ENCODE peak calls at places on chromosomes 3 and 15, in eight cellular contexts. D is HepG2, X is OCI-LY7, S is fibroblast of pulmonary artery, W is GM06990, Y is breast epithelium, N is choroid plexus epithelial cell, O is AG09309. J is an unnamed sample.

GRCh38 chr3:177553586-177553985 is 356.3 kb upstream of the TBL1XR1 start:
- DNase-seq in D (no peak), X (no peak), S (no peak), W (no peak), Y (no peak), N (no peak), O (no peak), J (no peak)

GRCh38 chr3:129820587-129820986 is 72.9 kb downstream of the TMCC1 start:
- DNase-seq in D (no peak), X (no peak), S (no peak), W (no peak), Y (no peak), N (no peak), O (no peak), J (no peak)

GRCh38 chr15:79028411-79028964 is 62.1 kb downstream of the RASGRF1 start:
- DNase-seq in D (peak; percentile 63), X (peak; percentile 68), S (peak; percentile 49), W (no peak), Y (no peak), N (peak; percentile 56), O (no peak), J (peak; percentile 33)

GRCh38 chr15:90535254-90535653 is 5.5 kb downstream of the CRTC3 start:
- DNase-seq in D (no peak), X (no peak), S (no peak), W (no peak), Y (no peak), N (no peak), O (no peak), J (no peak)

GRCh38 chr3:128294999-128295468 is 141.8 kb downstream of the EEFSEC start:
- DNase-seq in D (no peak), X (peak; percentile 30), S (no peak), W (no peak), Y (no peak), N (no peak), O (no peak), J (no peak)

GRCh38 chr15:76184640-76185020 is 124.8 kb downstream of the TMEM266 start:
- DNase-seq in D (no peak), X (no peak), S (no peak), W (no peak), Y (no peak), N (no peak), O (no peak), J (no peak)

GRCh38 chr3:29239377-29239776 is 41.5 kb upstream of the RBMS3 start:
- DNase-seq in D (no peak), X (no peak), S (peak; percentile 53), W (no peak), Y (no peak), N (peak; percentile 41), O (no peak), J (no peak)

GRCh38 chr3:159724627-159725026 is 264.0 kb upstream of the IL12A start:
- DNase-seq in D (no peak), X (no peak), S (peak; percentile 25), W (no peak), Y (no peak), N (peak; percentile 36), O (peak; percentile 21), J (no peak)

GRCh38 chr15:87777054-87777498 is 479.5 kb downstream of the NTRK3 start:
- DNase-seq in D (no peak), X (no peak), S (peak; percentile 62), W (no peak), Y (no peak), N (peak; percentile 84), O (peak; percentile 85), J (peak; percentile 19)

GRCh38 chr3:106261396-106261795 is 392.6 kb upstream of the CBLB start:
- DNase-seq in D (no peak), X (no peak), S (peak; percentile 3), W (no peak), Y (no peak), N (peak; percentile 34), O (no peak), J (peak; percentile 59)

GRCh38 chr3:106261915-106262683 is 393.3 kb upstream of the CBLB start:
- DNase-seq in D (no peak), X (no peak), S (peak; percentile 29), W (no peak), Y (no peak), N (peak; percentile 84), O (peak; percentile 57), J (peak; percentile 96)

GRCh38 chr3:106255870-106256248 is 387.0 kb upstream of the CBLB start:
- DNase-seq in D (no peak), X (peak; percentile 97), S (no peak), W (peak; percentile 85), Y (no peak), N (no peak), O (no peak), J (no peak)

GRCh38 chr3:106256249-106256957 is 387.6 kb upstream of the CBLB start:
- DNase-seq in D (no peak), X (peak; percentile 68), S (no peak), W (peak; percentile 77), Y (no peak), N (no peak), O (no peak), J (no peak)

DNA sequence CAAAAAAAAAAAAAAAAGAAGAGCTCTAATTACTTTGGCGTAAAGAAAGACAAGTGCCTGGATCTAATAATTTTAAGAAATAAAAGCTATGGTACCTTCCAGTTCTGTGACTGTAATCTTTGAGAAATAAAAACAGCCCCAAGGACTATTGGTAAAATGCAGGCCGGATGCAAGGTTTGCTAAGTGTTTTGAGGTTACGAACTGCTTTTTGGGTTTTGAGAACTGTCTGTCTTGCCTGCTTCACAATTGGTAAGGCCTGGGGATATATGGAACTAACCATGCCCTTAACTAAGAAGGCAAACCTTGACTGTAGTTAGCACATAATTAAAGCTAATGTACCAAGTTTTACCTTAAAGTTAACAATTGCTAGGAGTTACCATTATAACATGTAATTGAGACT is 388.4 kb upstream of the CBLB start:
- DNase-seq in D (no peak), X (peak; percentile 41), S (no peak), W (peak; percentile 44), Y (no peak), N (no peak), O (no peak), J (no peak)
- H3K4me3 ChIP-seq in D (no peak overlapping the region), X (peak overlapping the region; percentile 97), S (no peak overlapping the region), W (peak overlapping the region; percentile 78), Y (no peak overlapping the region), N (no peak overlapping the region), O (no peak overlapping the region), J (no peak overlapping the region)

GRCh38 chr3:70064194-70064787 is 64.8 kb downstream of the SAMMSON start:
- DNase-seq in D (peak; percentile 27), X (peak; percentile 9), S (peak; percentile 59), W (no peak), Y (no peak), N (peak; percentile 75), O (peak; percentile 4), J (peak; percentile 45)

GRCh38 chr3:70067860-70068479 is 68.4 kb downstream of the SAMMSON start:
- DNase-seq in D (no peak), X (no peak), S (peak; percentile 33), W (no peak), Y (no peak), N (peak; percentile 78), O (no peak), J (peak; percentile 18)

GRCh38 chr3:70061111-70061510 is 61.6 kb downstream of the SAMMSON start:
- DNase-seq in D (no peak), X (no peak), S (no peak), W (no peak), Y (no peak), N (no peak), O (no peak), J (no peak)

GRCh38 chr3:70069557-70069956 is 70.0 kb downstream of the SAMMSON start:
- DNase-seq in D (no peak), X (no peak), S (no peak), W (no peak), Y (no peak), N (no peak), O (no peak), J (no peak)

GRCh38 chr3:70065666-70066253 is 66.2 kb downstream of the SAMMSON start:
- DNase-seq in D (no peak), X (no peak), S (no peak), W (no peak), Y (no peak), N (peak; percentile 10), O (no peak), J (no peak)
- TF ChIP-seq CTCF in D (peak; percentile 40), X (peak; percentile 42), S (no peak), W (peak; percentile 36), Y (no peak), N (peak; percentile 37), O (no peak), J (no peak)

GRCh38 chr3:49026536-49026935 is 2.7 kb downstream of the IMPDH2 start:
- DNase-seq in D (no peak), X (no peak), S (no peak), W (no peak), Y (no peak), N (no peak), O (no peak), J (no peak)
- H3K4me3 ChIP-seq in D (no peak overlapping the region), X (no peak overlapping the region), S (no peak overlapping the region), W (no peak overlapping the region), Y (no peak overlapping the region), N (no peak overlapping the region), O (no peak overlapping the region), J (no peak overlapping the region)

GRCh38 chr3:51391075-51391565 is at the start of gene RBM15B:
- DNase-seq in D (peak; percentile 90), X (peak; percentile 98), S (peak; percentile 97), W (peak; percentile 99), Y (peak; percentile 98), N (peak; percentile 98), O (peak; percentile 77), J (peak; percentile 97)
- TF ChIP-seq CTCF in D (peak; percentile 97), X (peak; percentile 40), S (peak; percentile 69), W (peak; percentile 92), Y (no peak), N (peak; percentile 82), O (peak; percentile 86), J (peak; percentile 75)

GRCh38 chr15:80778621-80778963 is 578 bp upstream of the CEMIP start:
- DNase-seq in D (no peak), X (no peak), S (no peak), W (no peak), Y (no peak), N (no peak), O (no peak), J (no peak)
- H3K4me3 ChIP-seq in D (peak overlapping the region; percentile 82), X (no peak overlapping the region), S (no peak overlapping the region), W (no peak overlapping the region), Y (peak overlapping the region; percentile 55), N (peak overlapping the region; percentile 68), O (no peak overlapping the region), J (no peak overlapping the region)

DNA sequence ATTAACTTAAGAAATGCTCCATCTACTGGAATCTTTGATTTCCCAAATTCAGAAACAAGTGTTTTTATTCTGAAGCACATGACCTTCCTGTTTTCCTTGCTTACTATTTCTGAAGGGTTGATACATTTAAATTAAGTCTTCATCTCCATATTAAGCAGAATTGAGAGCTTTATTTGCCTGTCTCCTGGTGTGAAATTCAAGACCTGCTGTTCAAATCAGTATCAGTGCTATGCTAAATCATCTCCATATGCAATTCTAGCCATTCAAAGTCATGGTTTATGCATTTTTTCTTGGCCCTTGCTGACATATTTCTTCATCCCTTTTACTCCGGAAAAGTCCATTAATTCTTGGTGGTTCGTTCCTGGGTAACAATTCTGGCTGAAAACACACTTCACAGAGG is 195.4 kb downstream of the ATP8B4 start:
- DNase-seq in D (no peak), X (no peak), S (no peak), W (no peak), Y (no peak), N (no peak), O (no peak), J (no peak)
- TF ChIP-seq CTCF in D (no peak), X (no peak), S (no peak), W (no peak), Y (no peak), N (no peak), O (no peak), J (no peak)